ENCODE peak calls at places on chromosomes 1 and 21, in eight cellular contexts. F, M, Y, D, R, A, U and P are unnamed samples.
A peak's percentile ranks its signal among the peaks of the same experiment; 100 is the strongest.

GRCh38 chr1:201594575-201595245 is 55.8 kb downstream of the NAV1 start:
- DNase-seq in R (no peak), A (no peak), D (no peak), U (no peak), M (no peak), Y (peak; percentile 67), F (no peak), P (no peak)

GRCh38 chr1:54290443-54291184 is 90.6 kb downstream of the MRPL37 start:
- DNase-seq in Y (no peak), R (no peak), U (no peak), M (peak; percentile 43), F (no peak), A (no peak), D (peak; percentile 52), P (no peak)

GRCh38 chr21:44579833-44580144 is 615 bp downstream of the KRTAP10-5 start:
- DNase-seq in F (no peak), R (no peak), A (no peak), Y (no peak), M (no peak), D (no peak), U (no peak), P (no peak)

GRCh38 chr1:63592536-63593302 is 492 bp upstream of the PGM1 start:
- DNase-seq in D (no peak), F (no peak), M (no peak), A (no peak), U (peak; percentile 5), Y (peak; percentile 21), R (no peak), P (no peak)

GRCh38 chr1:39816431-39817090 is 27.9 kb upstream of the BMP8B start:
- DNase-seq in F (peak; percentile 59), R (peak; percentile 28), Y (peak; percentile 81), A (peak; percentile 50), D (peak; percentile 72), M (peak; percentile 63), U (peak; percentile 44), P (peak; percentile 37)

GRCh38 chr1:50271337-50271736 is 151.9 kb downstream of the DMRTA2 start:
- DNase-seq in R (no peak), D (no peak), A (no peak), Y (no peak), M (no peak), U (no peak), F (no peak), P (no peak)

GRCh38 chr1:150808134-150808533 is at the start of gene CTSK:
- DNase-seq in F (no peak), R (no peak), Y (no peak), U (no peak), A (no peak), D (no peak), M (no peak), P (no peak)

GRCh38 chr1:207646891-207647290 is 2.0 kb downstream of the CR1L start:
- DNase-seq in F (no peak), D (no peak), R (no peak), Y (no peak), M (no peak), U (no peak), A (no peak), P (no peak)

GRCh38 chr1:221961532-221962292 is 219.8 kb upstream of the DUSP10 start:
- DNase-seq in Y (no peak), F (peak; percentile 18), R (no peak), A (peak; percentile 1), D (peak; percentile 83), U (peak; percentile 9), M (peak; percentile 70), P (peak; percentile 46)

GRCh38 chr1:216596298-216596947 is 126.8 kb downstream of the ESRRG start:
- DNase-seq in M (no peak), F (no peak), D (no peak), Y (no peak), A (no peak), R (no peak), U (no peak), P (no peak)

GRCh38 chr1:205565799-205566198 is 61.3 kb downstream of the CDK18 start:
- DNase-seq in R (no peak), U (no peak), A (no peak), Y (no peak), M (no peak), D (no peak), F (no peak), P (no peak)

GRCh38 chr1:168893359-168893791 is 164.4 kb upstream of the DPT start:
- DNase-seq in D (no peak), F (peak; percentile 39), Y (no peak), U (no peak), A (no peak), R (no peak), M (no peak), P (no peak)

GRCh38 chr1:204435886-204436271 is 24.3 kb upstream of the PPP1R15B start:
- DNase-seq in M (no peak), Y (no peak), U (no peak), A (no peak), R (no peak), D (peak; percentile 62), F (peak; percentile 18), P (no peak)